ENCODE peak calls at places on chromosomes 16 and 17, in five cellular contexts. C is psoas muscle; X is tibial nerve; F is naive thymus-derived CD4-positive, alpha-beta T cell; Q is PC-3. B is an unnamed sample.
A peak's percentile ranks its signal among the peaks of the same experiment; 100 is the strongest.

GRCh38 chr16:9114842-9115241 is 23.4 kb downstream of the HAPSTR1 start:
- DNase-seq in X (no peak), Q (no peak), F (no peak), C (no peak), B (no peak)

GRCh38 chr17:9907883-9908648 is 3.0 kb upstream of the RCVRN start:
- DNase-seq in F (no peak), X (no peak), Q (no peak), C (no peak), B (no peak)

GRCh38 chr16:5865231-5865630 is 767.6 kb upstream of the EEF2KMT start:
- DNase-seq in Q (no peak), C (peak; percentile 53), X (no peak), F (no peak), B (no peak)

GRCh38 chr17:17694229-17695081 is 13.2 kb downstream of the RAI1 start:
- DNase-seq in Q (peak; percentile 78), C (peak; percentile 84), X (peak; percentile 63), F (peak; percentile 83), B (peak; percentile 78)

GRCh38 chr17:80203448-80204092 is 16.6 kb downstream of the SGSH start:
- DNase-seq in F (no peak), Q (no peak), C (no peak), X (no peak), B (no peak)

GRCh38 chr17:17134952-17135340 is 71.2 kb downstream of the PLD6 start:
- DNase-seq in Q (no peak), F (no peak), C (peak; percentile 64), X (no peak), B (peak; percentile 33)

GRCh38 chr17:57544381-57544780 is 200.7 kb downstream of the CCDC182 start:
- DNase-seq in C (no peak), X (no peak), Q (no peak), F (no peak), B (no peak)

GRCh38 chr16:71723537-71724319 is 773 bp downstream of the PHLPP2 start:
- DNase-seq in F (peak; percentile 88), Q (peak; percentile 73), X (peak; percentile 54), C (peak; percentile 88), B (peak; percentile 67)

GRCh38 chr17:79983456-79983855 is 52.2 kb downstream of the TBC1D16 start:
- DNase-seq in X (no peak), F (no peak), Q (no peak), C (peak; percentile 19), B (no peak)

GRCh38 chr16:53054670-53055485 is at the start of gene CHD9:
- DNase-seq in C (peak; percentile 91), X (peak; percentile 78), F (peak; percentile 84), Q (peak; percentile 88), B (peak; percentile 88)

GRCh38 chr16:49378238-49378637 is 4.6 kb downstream of the C16orf78 start:
- DNase-seq in C (no peak), X (no peak), F (no peak), Q (no peak), B (no peak)

GRCh38 chr17:8051831-8052230 is 13.0 kb downstream of the ALOX15B start:
- DNase-seq in F (no peak), C (no peak), X (no peak), Q (no peak), B (no peak)

GRCh38 chr17:46865100-46865499 is 13.7 kb downstream of the WNT9B start:
- DNase-seq in Q (no peak), C (no peak), X (no peak), F (no peak), B (no peak)

GRCh38 chr16:10296956-10297340 is 88.9 kb upstream of the ATF7IP2 start:
- DNase-seq in Q (no peak), C (no peak), F (no peak), X (no peak), B (no peak)

GRCh38 chr17:6420173-6420641 is 14.7 kb downstream of the AIPL1 start:
- DNase-seq in C (no peak), F (no peak), X (no peak), Q (peak; percentile 43), B (no peak)

GRCh38 chr17:69959291-69959690 is 115.7 kb upstream of the KCNJ16 start:
- DNase-seq in C (no peak), X (no peak), F (no peak), Q (no peak), B (no peak)
- H3K9me3 ChIP-seq in C (no peaks in the 10 kb centered on the region), X (no peaks in the 10 kb centered on the region), F (no peaks in the 10 kb centered on the region), Q (no peaks in the 10 kb centered on the region), B (no peaks in the 10 kb centered on the region)

DNA sequence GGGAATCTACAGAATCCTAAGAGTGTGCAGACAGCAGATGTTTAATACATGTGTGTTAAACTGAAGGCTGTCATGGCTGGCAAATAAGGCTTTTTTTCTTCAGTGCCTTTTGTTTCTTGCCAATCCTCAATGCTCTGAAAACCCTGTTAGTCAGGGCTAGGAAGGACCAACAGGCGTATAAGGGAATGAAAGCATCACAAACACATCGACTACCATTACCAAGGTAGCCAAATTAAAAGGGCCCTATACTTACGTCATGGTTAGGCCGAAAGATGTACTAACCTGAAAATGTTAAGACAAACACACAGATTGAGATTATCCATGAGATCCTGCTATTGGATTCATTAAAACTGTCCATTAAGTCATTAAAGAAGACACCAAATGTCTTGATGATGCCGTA is 13.1 kb downstream of the SLC16A6 start:
- DNase-seq in C (no peak), Q (no peak), X (no peak), F (no peak), B (no peak)
- H3K9me3 ChIP-seq in C (no peaks in the 10 kb centered on the region), Q (peaks cover 7% of the 10 kb centered on the region), X (no peaks in the 10 kb centered on the region), F (no peaks in the 10 kb centered on the region), B (peaks cover 9% of the 10 kb centered on the region)

GRCh38 chr16:35308674-35309073 is 1849.3 kb downstream of the TP53TG3F start:
- DNase-seq in X (no peak), F (no peak), C (no peak), Q (no peak), B (no peak)
- H3K9me3 ChIP-seq in X (no peaks in the 10 kb centered on the region), F (no peaks in the 10 kb centered on the region), C (no peaks in the 10 kb centered on the region), Q (no peaks in the 10 kb centered on the region), B (no peaks in the 10 kb centered on the region)

GRCh38 chr17:5184284-5184683 is 7.4 kb downstream of the ZNF594 start:
- DNase-seq in X (no peak), C (no peak), F (no peak), Q (no peak), B (no peak)

GRCh38 chr17:5181509-5182305 is 10.0 kb downstream of the ZNF594 start:
- DNase-seq in C (no peak), F (no peak), Q (no peak), X (no peak), B (no peak)

GRCh38 chr17:5182597-5183409 is 8.9 kb downstream of the ZNF594 start:
- DNase-seq in F (no peak), C (no peak), X (no peak), Q (no peak), B (no peak)

GRCh38 chr17:5179003-5179402 is 12.7 kb downstream of the ZNF594 start:
- DNase-seq in F (no peak), C (no peak), X (no peak), Q (no peak), B (no peak)

GRCh38 chr17:5183410-5183793 is 8.3 kb downstream of the ZNF594 start:
- DNase-seq in C (no peak), F (no peak), Q (no peak), X (no peak), B (no peak)
- H3K9me3 ChIP-seq in C (peaks cover 95% of the 10 kb centered on the region), F (peaks cover 33% of the 10 kb centered on the region), Q (peaks cover 38% of the 10 kb centered on the region), X (peaks cover 93% of the 10 kb centered on the region), B (peaks cover 100% of the 10 kb centered on the region)

DNA sequence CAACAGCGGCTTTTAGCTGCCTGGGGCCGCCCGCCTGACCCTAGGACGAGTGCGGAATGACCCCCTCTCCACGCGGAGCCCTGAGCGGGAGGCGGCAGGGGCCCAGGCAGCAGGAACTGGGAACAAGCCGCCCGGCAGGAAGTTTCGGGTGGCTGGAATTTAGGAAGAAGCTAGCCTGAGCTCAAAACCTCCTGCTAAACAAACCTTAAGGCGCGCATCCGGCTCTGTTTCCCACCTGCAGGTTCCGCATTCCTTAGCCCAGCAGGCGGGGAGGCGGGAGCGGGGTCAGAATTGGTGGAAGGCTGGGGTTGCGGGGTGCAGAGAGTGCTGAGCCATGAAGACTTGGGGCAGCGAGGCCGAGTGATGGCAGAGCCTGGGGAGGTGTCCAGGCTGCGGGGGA is 813.9 kb downstream of the KCNJ18 start:
- DNase-seq in F (no peak), X (no peak), C (no peak), Q (no peak), B (no peak)
- H3K9me3 ChIP-seq in F (no peaks in the 10 kb centered on the region), X (no peaks in the 10 kb centered on the region), C (no peaks in the 10 kb centered on the region), Q (peaks cover 4% of the 10 kb centered on the region), B (no peaks in the 10 kb centered on the region)

GRCh38 chr16:1164382-1164781 is 11.5 kb downstream of the CACNA1H start:
- DNase-seq in C (no peak), F (no peak), Q (no peak), X (no peak), B (no peak)
- H3K9me3 ChIP-seq in C (no peaks in the 10 kb centered on the region), F (no peaks in the 10 kb centered on the region), Q (no peaks in the 10 kb centered on the region), X (no peaks in the 10 kb centered on the region), B (no peaks in the 10 kb centered on the region)